ENCODE peak calls at places on chromosome 5, in six cellular contexts. One of them, this sample, is unnamed.

GRCh38 chr5:77133061-77133758 is 46.1 kb upstream of the ZBED3 start:
- DNase-seq in left lung: no peak
- DNase-seq in progenitor cell of endocrine pancreas: no peak
- DNase-seq in PC-3: peak; percentile 97
- DNase-seq in ovary: peak; percentile 69
- DNase-seq in BE2C: peak; percentile 27
- DNase-seq in this sample: no peak

GRCh38 chr5:78486223-78486622 is 125.8 kb downstream of the SCAMP1 start:
- DNase-seq in left lung: no peak
- DNase-seq in progenitor cell of endocrine pancreas: no peak
- DNase-seq in PC-3: no peak
- DNase-seq in ovary: no peak
- DNase-seq in BE2C: no peak
- DNase-seq in this sample: no peak

GRCh38 chr5:6450235-6450860 is 1.7 kb downstream of the UBE2QL1 start:
- DNase-seq in left lung: no peak
- DNase-seq in progenitor cell of endocrine pancreas: no peak
- DNase-seq in PC-3: no peak
- DNase-seq in ovary: no peak
- DNase-seq in BE2C: no peak
- DNase-seq in this sample: no peak

GRCh38 chr5:145996135-145996534 is 59.8 kb downstream of the SH3RF2 start:
- DNase-seq in left lung: no peak
- DNase-seq in progenitor cell of endocrine pancreas: no peak
- DNase-seq in PC-3: no peak
- DNase-seq in ovary: no peak
- DNase-seq in BE2C: no peak
- DNase-seq in this sample: no peak

GRCh38 chr5:135426102-135427082 is 20.8 kb downstream of the DCANP1 start:
- DNase-seq in left lung: no peak
- DNase-seq in progenitor cell of endocrine pancreas: no peak
- DNase-seq in PC-3: peak; percentile 70
- DNase-seq in ovary: no peak
- DNase-seq in BE2C: peak; percentile 43
- DNase-seq in this sample: no peak

GRCh38 chr5:107303163-107303562 is 367.6 kb downstream of the EFNA5 start:
- DNase-seq in left lung: no peak
- DNase-seq in progenitor cell of endocrine pancreas: no peak
- DNase-seq in PC-3: peak; percentile 46
- DNase-seq in ovary: no peak
- DNase-seq in BE2C: no peak
- DNase-seq in this sample: no peak

GRCh38 chr5:168831438-168831837 is 252.3 kb upstream of the PANK3 start:
- DNase-seq in left lung: no peak
- DNase-seq in progenitor cell of endocrine pancreas: no peak
- DNase-seq in PC-3: no peak
- DNase-seq in ovary: no peak
- DNase-seq in BE2C: no peak
- DNase-seq in this sample: no peak

GRCh38 chr5:56987171-56987570 is 35.2 kb upstream of the MIER3 start:
- DNase-seq in left lung: no peak
- DNase-seq in progenitor cell of endocrine pancreas: no peak
- DNase-seq in PC-3: no peak
- DNase-seq in ovary: no peak
- DNase-seq in BE2C: no peak
- DNase-seq in this sample: no peak

GRCh38 chr5:133801955-133802751 is 166.3 kb downstream of the C5orf15 start:
- DNase-seq in left lung: no peak
- DNase-seq in progenitor cell of endocrine pancreas: no peak
- DNase-seq in PC-3: peak; percentile 11
- DNase-seq in ovary: no peak
- DNase-seq in BE2C: no peak
- DNase-seq in this sample: peak; percentile 20

GRCh38 chr5:113047234-113047633 is 70.6 kb downstream of the DCP2 start:
- DNase-seq in left lung: no peak
- DNase-seq in progenitor cell of endocrine pancreas: no peak
- DNase-seq in PC-3: peak; percentile 85
- DNase-seq in ovary: no peak
- DNase-seq in BE2C: no peak
- DNase-seq in this sample: no peak

GRCh38 chr5:113044776-113045175 is 68.2 kb downstream of the DCP2 start:
- DNase-seq in left lung: no peak
- DNase-seq in progenitor cell of endocrine pancreas: no peak
- DNase-seq in PC-3: no peak
- DNase-seq in ovary: no peak
- DNase-seq in BE2C: no peak
- DNase-seq in this sample: no peak

GRCh38 chr5:113050606-113051391 is 74.2 kb downstream of the DCP2 start:
- DNase-seq in left lung: no peak
- DNase-seq in progenitor cell of endocrine pancreas: no peak
- DNase-seq in PC-3: peak; percentile 73
- DNase-seq in ovary: peak; percentile 54
- DNase-seq in BE2C: no peak
- DNase-seq in this sample: no peak

GRCh38 chr5:113048931-113049330 is 72.3 kb downstream of the DCP2 start:
- DNase-seq in left lung: no peak
- DNase-seq in progenitor cell of endocrine pancreas: no peak
- DNase-seq in PC-3: no peak
- DNase-seq in ovary: no peak
- DNase-seq in BE2C: no peak
- DNase-seq in this sample: no peak

DNA sequence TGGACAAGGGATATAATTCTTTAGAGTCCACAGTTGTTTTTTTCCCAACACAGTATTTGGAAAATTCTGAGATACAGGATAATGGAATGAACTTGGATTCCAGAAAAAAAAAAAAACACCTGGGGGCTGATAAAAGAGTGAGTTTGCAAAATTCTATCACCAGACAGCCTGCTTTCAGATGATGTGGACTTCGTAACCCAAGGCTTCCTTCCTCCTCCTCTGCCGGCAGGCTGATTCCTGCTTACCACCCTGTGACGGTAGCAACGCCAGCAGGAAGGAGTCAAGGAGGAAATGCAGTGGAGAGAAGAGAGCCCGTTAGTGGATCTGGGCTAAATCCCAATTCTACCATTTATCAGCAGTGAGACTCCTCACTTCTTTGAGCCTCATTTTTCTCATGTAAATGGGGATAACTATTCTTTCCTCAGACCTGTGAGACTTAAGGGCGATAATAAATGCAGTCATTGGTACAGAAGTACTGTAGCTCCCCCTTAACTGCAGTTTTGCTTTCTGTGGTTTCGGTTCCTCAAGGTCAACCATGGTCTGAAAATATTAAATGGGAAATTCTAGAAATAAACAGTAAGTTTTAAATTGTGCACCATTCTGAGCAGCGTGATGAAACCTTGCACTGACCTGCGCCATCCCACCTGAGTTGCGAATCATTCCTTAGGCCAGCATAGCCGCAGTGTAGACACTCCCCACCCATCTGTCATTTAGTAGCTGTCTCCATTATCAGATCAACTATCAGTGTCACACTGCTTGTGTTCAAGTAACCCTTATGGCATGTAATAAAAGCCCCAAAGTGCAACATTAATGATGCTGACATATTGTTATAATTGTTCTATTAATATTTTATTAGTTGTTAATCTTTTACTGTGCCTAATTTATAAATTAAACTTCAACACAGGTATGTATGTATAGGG is 71.4 kb downstream of the DCP2 start:
- DNase-seq in left lung: no peak
- DNase-seq in progenitor cell of endocrine pancreas: no peak
- DNase-seq in PC-3: no peak
- DNase-seq in ovary: no peak
- DNase-seq in BE2C: no peak
- DNase-seq in this sample: no peak
- TF ChIP-seq CTCF in left lung: no peak
- TF ChIP-seq CTCF in progenitor cell of endocrine pancreas: no peak
- TF ChIP-seq CTCF in PC-3: no peak
- TF ChIP-seq CTCF in ovary: no peak
- TF ChIP-seq CTCF in BE2C: no peak
- TF ChIP-seq CTCF in this sample: no peak

DNA sequence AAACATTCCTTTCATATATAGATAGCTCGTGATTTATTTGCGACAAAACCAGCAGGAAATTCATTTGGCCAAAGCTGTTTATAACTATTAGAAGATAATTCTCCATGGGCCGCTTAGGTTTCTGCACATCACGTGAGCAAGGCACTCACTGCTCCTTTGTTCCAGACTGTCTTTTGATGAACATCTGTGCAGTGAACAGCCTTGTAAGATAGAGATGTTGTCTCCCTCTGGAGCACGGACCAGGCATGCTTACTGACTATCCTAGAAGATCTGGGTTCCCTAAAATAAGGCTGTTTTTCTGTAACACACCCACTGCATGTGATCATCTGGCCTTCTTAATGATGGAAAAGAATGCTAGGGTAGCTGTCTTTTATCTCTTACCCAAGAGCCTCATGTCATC is 30.9 kb downstream of the YIPF5 start:
- DNase-seq in left lung: no peak
- DNase-seq in progenitor cell of endocrine pancreas: no peak
- DNase-seq in PC-3: no peak
- DNase-seq in ovary: no peak
- DNase-seq in BE2C: no peak
- DNase-seq in this sample: no peak
- TF ChIP-seq CTCF in left lung: no peak
- TF ChIP-seq CTCF in progenitor cell of endocrine pancreas: no peak
- TF ChIP-seq CTCF in PC-3: no peak
- TF ChIP-seq CTCF in ovary: no peak
- TF ChIP-seq CTCF in BE2C: no peak
- TF ChIP-seq CTCF in this sample: no peak

GRCh38 chr5:90477073-90477472 is 2.4 kb downstream of the POLR3G start:
- DNase-seq in left lung: no peak
- DNase-seq in progenitor cell of endocrine pancreas: no peak
- DNase-seq in PC-3: no peak
- DNase-seq in ovary: no peak
- DNase-seq in BE2C: no peak
- DNase-seq in this sample: peak; percentile 8
- TF ChIP-seq CTCF in left lung: no peak
- TF ChIP-seq CTCF in progenitor cell of endocrine pancreas: no peak
- TF ChIP-seq CTCF in PC-3: no peak
- TF ChIP-seq CTCF in ovary: no peak
- TF ChIP-seq CTCF in BE2C: no peak
- TF ChIP-seq CTCF in this sample: no peak

DNA sequence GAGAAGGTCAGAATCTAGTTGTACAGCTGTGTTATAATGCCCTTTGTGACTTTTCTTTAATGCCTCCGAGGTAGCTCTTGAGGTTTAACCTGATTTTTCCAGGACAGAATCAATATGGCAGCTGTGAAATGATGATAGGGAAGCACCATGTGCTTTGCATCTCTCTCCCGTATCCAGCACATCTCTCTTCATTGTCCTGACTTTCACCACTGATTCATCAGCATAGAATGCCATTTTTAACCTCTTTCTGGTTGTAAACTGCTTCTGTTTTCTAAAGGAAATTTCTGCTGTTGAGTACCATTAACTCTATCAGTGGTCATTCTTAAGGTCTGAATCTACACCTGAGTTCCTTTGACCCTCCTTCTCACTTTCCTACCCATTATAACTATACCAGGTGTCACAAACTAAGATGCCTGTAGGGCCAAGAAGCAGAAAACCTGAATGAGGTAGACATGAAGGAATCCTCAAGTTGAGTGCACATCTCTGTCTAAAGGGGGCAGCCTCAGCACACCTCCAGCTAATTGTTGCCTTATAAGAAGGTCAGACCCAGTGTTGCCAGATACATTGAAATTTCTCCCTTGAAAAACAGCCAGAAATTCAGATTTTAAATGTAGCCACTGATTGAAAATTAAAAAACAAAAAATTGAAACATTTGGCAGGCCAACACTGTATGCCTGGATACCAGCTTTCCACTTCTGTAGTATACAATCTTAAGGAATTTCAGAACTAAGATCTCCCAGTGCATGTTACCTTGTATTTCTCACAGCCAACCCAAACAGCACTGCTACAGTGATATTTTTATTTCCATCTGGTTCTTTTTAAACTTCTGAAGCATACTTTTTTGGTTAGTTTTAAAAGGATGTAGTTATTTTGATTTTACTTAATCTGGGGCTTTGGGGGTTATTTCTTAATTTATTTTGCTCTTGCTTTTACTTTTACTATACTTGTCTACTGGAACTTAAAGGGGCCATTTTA is 35.8 kb upstream of the TLX3 start:
- DNase-seq in left lung: no peak
- DNase-seq in progenitor cell of endocrine pancreas: no peak
- DNase-seq in PC-3: peak; percentile 60
- DNase-seq in ovary: no peak
- DNase-seq in BE2C: peak; percentile 18
- DNase-seq in this sample: peak; percentile 10
- TF ChIP-seq CTCF in left lung: no peak
- TF ChIP-seq CTCF in progenitor cell of endocrine pancreas: peak; percentile 48
- TF ChIP-seq CTCF in PC-3: peak; percentile 77
- TF ChIP-seq CTCF in ovary: no peak
- TF ChIP-seq CTCF in BE2C: peak; percentile 69
- TF ChIP-seq CTCF in this sample: peak; percentile 32

DNA sequence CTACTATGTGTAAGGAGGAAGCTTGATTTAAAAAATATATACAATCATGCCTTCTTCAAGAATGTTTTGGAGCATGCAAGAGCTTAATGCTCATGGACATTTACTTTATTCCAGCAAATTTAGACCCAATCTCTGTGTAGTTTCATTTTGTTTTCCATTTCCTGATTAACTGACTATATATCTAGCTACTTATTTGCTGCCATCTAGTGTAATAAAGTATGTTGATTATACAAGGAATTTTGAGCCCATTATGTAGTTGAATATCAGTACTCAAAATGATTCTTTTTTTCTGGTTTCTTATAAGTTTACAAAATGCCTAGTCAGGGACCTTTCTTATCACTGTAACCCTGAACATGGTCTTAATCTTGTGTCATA is 100.0 kb upstream of the CCDC152 start:
- DNase-seq in left lung: no peak
- DNase-seq in progenitor cell of endocrine pancreas: no peak
- DNase-seq in PC-3: peak; percentile 58
- DNase-seq in ovary: no peak
- DNase-seq in BE2C: no peak
- DNase-seq in this sample: no peak
- TF ChIP-seq CTCF in left lung: no peak
- TF ChIP-seq CTCF in progenitor cell of endocrine pancreas: peak; percentile 14
- TF ChIP-seq CTCF in PC-3: peak; percentile 76
- TF ChIP-seq CTCF in ovary: peak; percentile 25
- TF ChIP-seq CTCF in BE2C: no peak
- TF ChIP-seq CTCF in this sample: no peak

DNA sequence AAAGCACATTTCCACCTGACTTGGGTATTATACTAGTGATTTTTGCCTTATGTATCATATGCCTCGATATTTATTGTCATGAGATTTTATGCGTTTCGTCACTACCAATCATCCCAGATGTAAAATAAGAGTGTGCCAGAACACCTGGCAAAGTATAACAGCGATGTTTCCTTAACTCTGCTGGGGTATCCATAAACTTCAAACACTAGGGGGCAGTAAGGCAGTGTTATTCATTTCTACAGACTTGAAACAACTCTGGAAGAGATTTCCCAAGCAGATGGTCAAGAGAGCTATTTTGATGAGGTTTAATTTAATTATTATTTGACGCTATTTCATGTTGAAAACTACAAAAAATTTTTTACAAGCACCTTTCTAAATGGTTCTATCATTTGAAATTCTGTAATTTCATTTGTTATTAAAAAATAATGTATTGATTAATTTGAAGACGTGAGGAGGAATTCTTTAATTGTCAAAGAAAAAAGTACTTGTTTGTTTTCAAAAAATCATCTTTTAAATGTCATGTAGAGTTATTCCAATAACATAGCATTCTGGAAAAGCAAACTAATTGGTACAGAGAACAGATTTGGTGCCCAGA is 388.5 kb upstream of the CTNND2 start:
- DNase-seq in left lung: no peak
- DNase-seq in progenitor cell of endocrine pancreas: no peak
- DNase-seq in PC-3: peak; percentile 88
- DNase-seq in ovary: no peak
- DNase-seq in BE2C: no peak
- DNase-seq in this sample: peak; percentile 5
- TF ChIP-seq CTCF in left lung: no peak
- TF ChIP-seq CTCF in progenitor cell of endocrine pancreas: peak; percentile 34
- TF ChIP-seq CTCF in PC-3: peak; percentile 90
- TF ChIP-seq CTCF in ovary: no peak
- TF ChIP-seq CTCF in BE2C: no peak
- TF ChIP-seq CTCF in this sample: peak; percentile 48